ENCODE peak calls at places on chromosomes 6 and 20, in eight cellular contexts. One of them, this sample, is unnamed.

GRCh38 chr6:13445005-13445743 is 42.2 kb downstream of the GFOD1 start:
- DNase-seq in A549: no peak
- DNase-seq in germinal center: no peak
- DNase-seq in cardiac muscle cell: peak; percentile 79
- DNase-seq in endothelial cell: no peak
- DNase-seq in adrenal gland: peak; percentile 62
- DNase-seq in activated CD8-positive, alpha-beta T cell treated with anti-CD3 and anti-CD28 coated beads, Interleukin-2, amount 10 ng/mL, durations not matched to agents 7 days and 5 days: no peak
- DNase-seq in T1000: no peak
- DNase-seq in this sample: no peak

GRCh38 chr6:42674780-42675179 is 47.6 kb downstream of the PRPH2 start:
- DNase-seq in adrenal gland: no peak
- DNase-seq in A549: no peak
- DNase-seq in germinal center: no peak
- DNase-seq in cardiac muscle cell: no peak
- DNase-seq in activated CD8-positive, alpha-beta T cell treated with anti-CD3 and anti-CD28 coated beads, Interleukin-2, amount 10 ng/mL, durations not matched to agents 7 days and 5 days: no peak
- DNase-seq in T1000: no peak
- DNase-seq in endothelial cell: no peak
- DNase-seq in this sample: no peak

GRCh38 chr20:47461120-47461685 is 40.5 kb upstream of the NCOA3 start:
- DNase-seq in cardiac muscle cell: no peak
- DNase-seq in T1000: no peak
- DNase-seq in activated CD8-positive, alpha-beta T cell treated with anti-CD3 and anti-CD28 coated beads, Interleukin-2, amount 10 ng/mL, durations not matched to agents 7 days and 5 days: no peak
- DNase-seq in adrenal gland: no peak
- DNase-seq in A549: no peak
- DNase-seq in endothelial cell: no peak
- DNase-seq in germinal center: no peak
- DNase-seq in this sample: no peak

GRCh38 chr20:40604416-40604815 is 84.6 kb downstream of the MAFB start:
- DNase-seq in A549: no peak
- DNase-seq in adrenal gland: no peak
- DNase-seq in cardiac muscle cell: no peak
- DNase-seq in activated CD8-positive, alpha-beta T cell treated with anti-CD3 and anti-CD28 coated beads, Interleukin-2, amount 10 ng/mL, durations not matched to agents 7 days and 5 days: no peak
- DNase-seq in germinal center: no peak
- DNase-seq in T1000: no peak
- DNase-seq in endothelial cell: no peak
- DNase-seq in this sample: no peak

GRCh38 chr6:26414281-26414680 is 12.2 kb downstream of the BTN3A1 start:
- DNase-seq in activated CD8-positive, alpha-beta T cell treated with anti-CD3 and anti-CD28 coated beads, Interleukin-2, amount 10 ng/mL, durations not matched to agents 7 days and 5 days: no peak
- DNase-seq in endothelial cell: no peak
- DNase-seq in adrenal gland: no peak
- DNase-seq in cardiac muscle cell: no peak
- DNase-seq in germinal center: peak; percentile 10
- DNase-seq in A549: no peak
- DNase-seq in T1000: no peak
- DNase-seq in this sample: no peak

GRCh38 chr6:10431423-10432164 is 16.7 kb upstream of the TFAP2A start:
- DNase-seq in germinal center: no peak
- DNase-seq in T1000: no peak
- DNase-seq in endothelial cell: no peak
- DNase-seq in A549: no peak
- DNase-seq in activated CD8-positive, alpha-beta T cell treated with anti-CD3 and anti-CD28 coated beads, Interleukin-2, amount 10 ng/mL, durations not matched to agents 7 days and 5 days: no peak
- DNase-seq in cardiac muscle cell: no peak
- DNase-seq in adrenal gland: no peak
- DNase-seq in this sample: no peak

GRCh38 chr6:139547082-139547776 is 172.8 kb upstream of the CITED2 start:
- DNase-seq in A549: no peak
- DNase-seq in adrenal gland: no peak
- DNase-seq in endothelial cell: no peak
- DNase-seq in activated CD8-positive, alpha-beta T cell treated with anti-CD3 and anti-CD28 coated beads, Interleukin-2, amount 10 ng/mL, durations not matched to agents 7 days and 5 days: no peak
- DNase-seq in T1000: no peak
- DNase-seq in cardiac muscle cell: no peak
- DNase-seq in germinal center: no peak
- DNase-seq in this sample: no peak

GRCh38 chr20:50750145-50750671 is 18.8 kb downstream of the PARD6B start:
- DNase-seq in activated CD8-positive, alpha-beta T cell treated with anti-CD3 and anti-CD28 coated beads, Interleukin-2, amount 10 ng/mL, durations not matched to agents 7 days and 5 days: no peak
- DNase-seq in A549: no peak
- DNase-seq in germinal center: no peak
- DNase-seq in endothelial cell: no peak
- DNase-seq in T1000: no peak
- DNase-seq in cardiac muscle cell: no peak
- DNase-seq in adrenal gland: no peak
- DNase-seq in this sample: no peak

GRCh38 chr20:49964964-49965780 is 17.6 kb upstream of the SNAI1 start:
- DNase-seq in cardiac muscle cell: peak; percentile 51
- DNase-seq in T1000: no peak
- DNase-seq in A549: peak; percentile 85
- DNase-seq in endothelial cell: peak; percentile 75
- DNase-seq in activated CD8-positive, alpha-beta T cell treated with anti-CD3 and anti-CD28 coated beads, Interleukin-2, amount 10 ng/mL, durations not matched to agents 7 days and 5 days: peak; percentile 34
- DNase-seq in adrenal gland: peak; percentile 29
- DNase-seq in germinal center: peak; percentile 40
- DNase-seq in this sample: no peak

GRCh38 chr6:31407699-31408098 is 4.3 kb downstream of the MICA start:
- DNase-seq in A549: no peak
- DNase-seq in germinal center: no peak
- DNase-seq in endothelial cell: no peak
- DNase-seq in T1000: no peak
- DNase-seq in activated CD8-positive, alpha-beta T cell treated with anti-CD3 and anti-CD28 coated beads, Interleukin-2, amount 10 ng/mL, durations not matched to agents 7 days and 5 days: no peak
- DNase-seq in adrenal gland: no peak
- DNase-seq in cardiac muscle cell: peak; percentile 66
- DNase-seq in this sample: no peak

GRCh38 chr6:100568255-100568654 is 103.5 kb upstream of the SIM1 start:
- DNase-seq in germinal center: no peak
- DNase-seq in T1000: no peak
- DNase-seq in adrenal gland: no peak
- DNase-seq in A549: no peak
- DNase-seq in activated CD8-positive, alpha-beta T cell treated with anti-CD3 and anti-CD28 coated beads, Interleukin-2, amount 10 ng/mL, durations not matched to agents 7 days and 5 days: no peak
- DNase-seq in cardiac muscle cell: no peak
- DNase-seq in endothelial cell: no peak
- DNase-seq in this sample: no peak

GRCh38 chr6:19301980-19302379 is 535.2 kb upstream of the ID4 start:
- DNase-seq in endothelial cell: no peak
- DNase-seq in T1000: peak; percentile 17
- DNase-seq in cardiac muscle cell: no peak
- DNase-seq in A549: no peak
- DNase-seq in activated CD8-positive, alpha-beta T cell treated with anti-CD3 and anti-CD28 coated beads, Interleukin-2, amount 10 ng/mL, durations not matched to agents 7 days and 5 days: no peak
- DNase-seq in germinal center: no peak
- DNase-seq in adrenal gland: no peak
- DNase-seq in this sample: no peak

GRCh38 chr6:66210964-66211363 is 503.9 kb upstream of the EYS start:
- DNase-seq in germinal center: no peak
- DNase-seq in A549: no peak
- DNase-seq in adrenal gland: no peak
- DNase-seq in T1000: no peak
- DNase-seq in cardiac muscle cell: no peak
- DNase-seq in endothelial cell: no peak
- DNase-seq in activated CD8-positive, alpha-beta T cell treated with anti-CD3 and anti-CD28 coated beads, Interleukin-2, amount 10 ng/mL, durations not matched to agents 7 days and 5 days: no peak
- DNase-seq in this sample: no peak

GRCh38 chr6:46011241-46012085 is 4.2 kb downstream of the CLIC5 start:
- DNase-seq in cardiac muscle cell: no peak
- DNase-seq in A549: no peak
- DNase-seq in germinal center: peak; percentile 38
- DNase-seq in activated CD8-positive, alpha-beta T cell treated with anti-CD3 and anti-CD28 coated beads, Interleukin-2, amount 10 ng/mL, durations not matched to agents 7 days and 5 days: peak; percentile 86
- DNase-seq in T1000: no peak
- DNase-seq in endothelial cell: peak; percentile 9
- DNase-seq in adrenal gland: no peak
- DNase-seq in this sample: no peak

GRCh38 chr6:137115653-137116052 is 57.8 kb downstream of the IL22RA2 start:
- DNase-seq in A549: no peak
- DNase-seq in activated CD8-positive, alpha-beta T cell treated with anti-CD3 and anti-CD28 coated beads, Interleukin-2, amount 10 ng/mL, durations not matched to agents 7 days and 5 days: no peak
- DNase-seq in germinal center: no peak
- DNase-seq in endothelial cell: no peak
- DNase-seq in cardiac muscle cell: no peak
- DNase-seq in T1000: no peak
- DNase-seq in adrenal gland: no peak
- DNase-seq in this sample: no peak

GRCh38 chr20:38809942-38810341 is 4.4 kb downstream of the PPP1R16B start:
- DNase-seq in cardiac muscle cell: no peak
- DNase-seq in A549: no peak
- DNase-seq in endothelial cell: no peak
- DNase-seq in T1000: no peak
- DNase-seq in germinal center: no peak
- DNase-seq in activated CD8-positive, alpha-beta T cell treated with anti-CD3 and anti-CD28 coated beads, Interleukin-2, amount 10 ng/mL, durations not matched to agents 7 days and 5 days: no peak
- DNase-seq in adrenal gland: no peak
- DNase-seq in this sample: peak; percentile 57

GRCh38 chr6:85620308-85620707 is 22.4 kb downstream of the SYNCRIP start:
- DNase-seq in activated CD8-positive, alpha-beta T cell treated with anti-CD3 and anti-CD28 coated beads, Interleukin-2, amount 10 ng/mL, durations not matched to agents 7 days and 5 days: no peak
- DNase-seq in adrenal gland: no peak
- DNase-seq in cardiac muscle cell: no peak
- DNase-seq in germinal center: no peak
- DNase-seq in endothelial cell: no peak
- DNase-seq in T1000: no peak
- DNase-seq in A549: no peak
- DNase-seq in this sample: no peak

GRCh38 chr6:165854061-165854862 is 191.2 kb upstream of the PDE10A start:
- DNase-seq in A549: no peak
- DNase-seq in cardiac muscle cell: no peak
- DNase-seq in adrenal gland: no peak
- DNase-seq in germinal center: no peak
- DNase-seq in endothelial cell: peak; percentile 25
- DNase-seq in T1000: no peak
- DNase-seq in activated CD8-positive, alpha-beta T cell treated with anti-CD3 and anti-CD28 coated beads, Interleukin-2, amount 10 ng/mL, durations not matched to agents 7 days and 5 days: no peak
- DNase-seq in this sample: no peak

GRCh38 chr20:6940052-6940451 is 172.6 kb downstream of the BMP2 start:
- DNase-seq in endothelial cell: peak; percentile 52
- DNase-seq in cardiac muscle cell: peak; percentile 18
- DNase-seq in activated CD8-positive, alpha-beta T cell treated with anti-CD3 and anti-CD28 coated beads, Interleukin-2, amount 10 ng/mL, durations not matched to agents 7 days and 5 days: no peak
- DNase-seq in germinal center: no peak
- DNase-seq in A549: no peak
- DNase-seq in adrenal gland: peak; percentile 0
- DNase-seq in T1000: no peak
- DNase-seq in this sample: no peak

GRCh38 chr20:39775110-39775509 is 813.0 kb downstream of the DHX35 start:
- DNase-seq in endothelial cell: no peak
- DNase-seq in adrenal gland: peak; percentile 95
- DNase-seq in A549: no peak
- DNase-seq in T1000: peak; percentile 83
- DNase-seq in cardiac muscle cell: peak; percentile 60
- DNase-seq in germinal center: no peak
- DNase-seq in activated CD8-positive, alpha-beta T cell treated with anti-CD3 and anti-CD28 coated beads, Interleukin-2, amount 10 ng/mL, durations not matched to agents 7 days and 5 days: no peak
- DNase-seq in this sample: no peak

GRCh38 chr6:149935246-149935645 is 6.6 kb upstream of the ULBP2 start:
- DNase-seq in adrenal gland: no peak
- DNase-seq in endothelial cell: no peak
- DNase-seq in A549: no peak
- DNase-seq in activated CD8-positive, alpha-beta T cell treated with anti-CD3 and anti-CD28 coated beads, Interleukin-2, amount 10 ng/mL, durations not matched to agents 7 days and 5 days: no peak
- DNase-seq in cardiac muscle cell: no peak
- DNase-seq in germinal center: no peak
- DNase-seq in T1000: no peak
- DNase-seq in this sample: no peak

GRCh38 chr20:1893721-1894470 is 1.3 kb upstream of the SIRPA start:
- DNase-seq in endothelial cell: no peak
- DNase-seq in cardiac muscle cell: no peak
- DNase-seq in activated CD8-positive, alpha-beta T cell treated with anti-CD3 and anti-CD28 coated beads, Interleukin-2, amount 10 ng/mL, durations not matched to agents 7 days and 5 days: no peak
- DNase-seq in T1000: no peak
- DNase-seq in germinal center: no peak
- DNase-seq in adrenal gland: no peak
- DNase-seq in A549: no peak
- DNase-seq in this sample: peak; percentile 92

GRCh38 chr20:58626076-58626475 is 25.0 kb upstream of the STX16 start:
- DNase-seq in activated CD8-positive, alpha-beta T cell treated with anti-CD3 and anti-CD28 coated beads, Interleukin-2, amount 10 ng/mL, durations not matched to agents 7 days and 5 days: no peak
- DNase-seq in cardiac muscle cell: no peak
- DNase-seq in endothelial cell: no peak
- DNase-seq in adrenal gland: no peak
- DNase-seq in T1000: no peak
- DNase-seq in germinal center: no peak
- DNase-seq in A549: no peak
- DNase-seq in this sample: no peak

GRCh38 chr6:158762787-158763439 is 56.3 kb downstream of the EZR start:
- DNase-seq in endothelial cell: no peak
- DNase-seq in adrenal gland: peak; percentile 74
- DNase-seq in T1000: no peak
- DNase-seq in germinal center: no peak
- DNase-seq in activated CD8-positive, alpha-beta T cell treated with anti-CD3 and anti-CD28 coated beads, Interleukin-2, amount 10 ng/mL, durations not matched to agents 7 days and 5 days: no peak
- DNase-seq in A549: no peak
- DNase-seq in cardiac muscle cell: no peak
- DNase-seq in this sample: no peak

GRCh38 chr6:111521497-111522275 is 38.7 kb upstream of the REV3L start:
- DNase-seq in cardiac muscle cell: no peak
- DNase-seq in A549: no peak
- DNase-seq in endothelial cell: no peak
- DNase-seq in germinal center: no peak
- DNase-seq in activated CD8-positive, alpha-beta T cell treated with anti-CD3 and anti-CD28 coated beads, Interleukin-2, amount 10 ng/mL, durations not matched to agents 7 days and 5 days: no peak
- DNase-seq in adrenal gland: no peak
- DNase-seq in T1000: no peak
- DNase-seq in this sample: no peak

GRCh38 chr20:14963262-14963663 is 625.9 kb upstream of the FLRT3 start:
- DNase-seq in germinal center: no peak
- DNase-seq in T1000: peak; percentile 15
- DNase-seq in A549: peak; percentile 80
- DNase-seq in endothelial cell: no peak
- DNase-seq in cardiac muscle cell: peak; percentile 4
- DNase-seq in adrenal gland: no peak
- DNase-seq in activated CD8-positive, alpha-beta T cell treated with anti-CD3 and anti-CD28 coated beads, Interleukin-2, amount 10 ng/mL, durations not matched to agents 7 days and 5 days: no peak
- DNase-seq in this sample: no peak

GRCh38 chr20:11041396-11041795 is 367.6 kb upstream of the JAG1 start:
- DNase-seq in endothelial cell: no peak
- DNase-seq in A549: no peak
- DNase-seq in cardiac muscle cell: no peak
- DNase-seq in adrenal gland: no peak
- DNase-seq in germinal center: no peak
- DNase-seq in T1000: no peak
- DNase-seq in activated CD8-positive, alpha-beta T cell treated with anti-CD3 and anti-CD28 coated beads, Interleukin-2, amount 10 ng/mL, durations not matched to agents 7 days and 5 days: no peak
- DNase-seq in this sample: no peak

GRCh38 chr20:41213150-41213820 is 75.9 kb downstream of the PLCG1 start:
- DNase-seq in T1000: no peak
- DNase-seq in A549: no peak
- DNase-seq in activated CD8-positive, alpha-beta T cell treated with anti-CD3 and anti-CD28 coated beads, Interleukin-2, amount 10 ng/mL, durations not matched to agents 7 days and 5 days: no peak
- DNase-seq in germinal center: no peak
- DNase-seq in cardiac muscle cell: peak; percentile 54
- DNase-seq in endothelial cell: no peak
- DNase-seq in adrenal gland: peak; percentile 44
- DNase-seq in this sample: no peak

GRCh38 chr6:158452191-158452590 is 107.7 kb upstream of the TMEM181 start:
- DNase-seq in adrenal gland: no peak
- DNase-seq in endothelial cell: no peak
- DNase-seq in A549: no peak
- DNase-seq in cardiac muscle cell: no peak
- DNase-seq in T1000: no peak
- DNase-seq in activated CD8-positive, alpha-beta T cell treated with anti-CD3 and anti-CD28 coated beads, Interleukin-2, amount 10 ng/mL, durations not matched to agents 7 days and 5 days: no peak
- DNase-seq in germinal center: no peak
- DNase-seq in this sample: no peak

GRCh38 chr6:13375360-13375878 is 47.1 kb upstream of the TBC1D7 start:
- DNase-seq in endothelial cell: no peak
- DNase-seq in A549: no peak
- DNase-seq in T1000: no peak
- DNase-seq in germinal center: no peak
- DNase-seq in activated CD8-positive, alpha-beta T cell treated with anti-CD3 and anti-CD28 coated beads, Interleukin-2, amount 10 ng/mL, durations not matched to agents 7 days and 5 days: peak; percentile 50
- DNase-seq in adrenal gland: no peak
- DNase-seq in cardiac muscle cell: no peak
- DNase-seq in this sample: no peak

GRCh38 chr20:60785817-60786216 is 466.2 kb upstream of the CDH4 start:
- DNase-seq in activated CD8-positive, alpha-beta T cell treated with anti-CD3 and anti-CD28 coated beads, Interleukin-2, amount 10 ng/mL, durations not matched to agents 7 days and 5 days: no peak
- DNase-seq in adrenal gland: no peak
- DNase-seq in A549: no peak
- DNase-seq in cardiac muscle cell: no peak
- DNase-seq in endothelial cell: no peak
- DNase-seq in germinal center: no peak
- DNase-seq in T1000: no peak
- DNase-seq in this sample: no peak

GRCh38 chr6:167525774-167526173 is 200.9 kb downstream of the TTLL2 start:
- DNase-seq in T1000: no peak
- DNase-seq in cardiac muscle cell: no peak
- DNase-seq in endothelial cell: no peak
- DNase-seq in adrenal gland: no peak
- DNase-seq in A549: no peak
- DNase-seq in activated CD8-positive, alpha-beta T cell treated with anti-CD3 and anti-CD28 coated beads, Interleukin-2, amount 10 ng/mL, durations not matched to agents 7 days and 5 days: no peak
- DNase-seq in germinal center: no peak
- DNase-seq in this sample: peak; percentile 43

GRCh38 chr6:148869589-148869988 is 122.8 kb downstream of the UST start:
- DNase-seq in adrenal gland: peak; percentile 51
- DNase-seq in germinal center: no peak
- DNase-seq in endothelial cell: no peak
- DNase-seq in T1000: peak; percentile 40
- DNase-seq in cardiac muscle cell: peak; percentile 62
- DNase-seq in activated CD8-positive, alpha-beta T cell treated with anti-CD3 and anti-CD28 coated beads, Interleukin-2, amount 10 ng/mL, durations not matched to agents 7 days and 5 days: no peak
- DNase-seq in A549: peak; percentile 19
- DNase-seq in this sample: no peak

GRCh38 chr6:143394351-143394750 is 56.1 kb downstream of the ADAT2 start:
- DNase-seq in endothelial cell: no peak
- DNase-seq in germinal center: no peak
- DNase-seq in adrenal gland: no peak
- DNase-seq in cardiac muscle cell: no peak
- DNase-seq in T1000: no peak
- DNase-seq in A549: no peak
- DNase-seq in activated CD8-positive, alpha-beta T cell treated with anti-CD3 and anti-CD28 coated beads, Interleukin-2, amount 10 ng/mL, durations not matched to agents 7 days and 5 days: no peak
- DNase-seq in this sample: no peak

This sample was measured in mesenteric fat pad.